ENCODE peak calls at places on chromosomes 5 and 9, in ten cellular contexts. M is spleen; B is IMR-90; C is LoVo; T is WTC11; Q is CD8-positive, alpha-beta memory T cell; G is NCI-H187; Z is stimulated activated CD4-positive, alpha-beta T cell treated with anti-CD3 and anti-CD28 coated beads, Interleukin-15, amount 100 ng/mL, for 24 hours; E is EL; X is A549. O is an unnamed sample.

GRCh38 chr9:94085062-94085639 is 887 bp downstream of the PTPDC1 start:
- DNase-seq in M (no peak), B (peak; percentile 68), C (no peak), T (peak; percentile 45), Q (no peak), G (no peak), Z (no peak), E (peak; percentile 33), X (no peak), O (no peak)

GRCh38 chr9:4333787-4334186 is 33.9 kb upstream of the GLIS3 start:
- DNase-seq in M (no peak), B (no peak), C (no peak), T (no peak), Q (no peak), G (no peak), Z (no peak), E (no peak), X (no peak), O (no peak)

GRCh38 chr9:93155716-93156474 is 21.8 kb upstream of the NINJ1 start:
- DNase-seq in M (no peak), B (no peak), C (no peak), T (no peak), Q (no peak), G (no peak), Z (no peak), E (no peak), X (no peak), O (no peak)

GRCh38 chr5:145068696-145069095 is 766.4 kb downstream of the PRELID2 start:
- DNase-seq in M (no peak), B (no peak), C (no peak), T (no peak), Q (no peak), G (no peak), Z (no peak), E (peak; percentile 44), X (no peak), O (no peak)

GRCh38 chr9:127311239-127311741 is 46.7 kb downstream of the GARNL3 start:
- DNase-seq in M (no peak), B (peak; percentile 36), C (peak; percentile 43), T (peak; percentile 54), Q (peak; percentile 5), G (no peak), Z (peak; percentile 43), E (peak; percentile 60), X (peak; percentile 33), O (no peak)

GRCh38 chr5:96931605-96932004 is 4.3 kb upstream of the LNPEP start:
- DNase-seq in M (no peak), B (no peak), C (no peak), T (no peak), Q (no peak), G (no peak), Z (no peak), E (no peak), X (no peak), O (no peak)

GRCh38 chr5:81751836-81752643 is 1.1 kb upstream of the SSBP2 start:
- DNase-seq in M (no peak), B (no peak), C (no peak), T (no peak), Q (no peak), G (no peak), Z (no peak), E (no peak), X (no peak), O (no peak)

GRCh38 chr9:38125889-38126288 is 56.9 kb upstream of the SHB start:
- DNase-seq in M (no peak), B (no peak), C (peak; percentile 14), T (no peak), Q (no peak), G (no peak), Z (no peak), E (no peak), X (no peak), O (no peak)